ENCODE peak calls at places on chromosomes 11 and 22, in seven cellular contexts. Y, E, Q, L, G, D and S are unnamed samples. For H3K4me1, the result is how much of the 10 kb centered on the place peaks cover.

GRCh38 chr11:64571410-64572091 is 19.5 kb upstream of the SLC22A12 start:
- DNase-seq in Y (no peak), E (peak), Q (no peak), L (peak), G (no peak), D (no peak), S (no peak)

GRCh38 chr11:132064987-132065620 is 694.7 kb downstream of the NTM start:
- DNase-seq in Y (no peak), E (no peak), Q (no peak), L (no peak), G (no peak), D (no peak), S (no peak)

GRCh38 chr11:67497656-67498291 is 7.4 kb downstream of the PITPNM1 start:
- DNase-seq in Y (no peak), E (no peak), Q (no peak), L (no peak), G (no peak), D (no peak), S (no peak)

GRCh38 chr11:2661173-2662023 is 38.4 kb downstream of the KCNQ1OT1 start:
- DNase-seq in Y (no peak), E (no peak), Q (no peak), L (no peak), G (no peak), D (no peak), S (no peak)

GRCh38 chr22:37196539-37197450 is 8.7 kb upstream of the C1QTNF6 start:
- DNase-seq in Y (peak), E (peak), Q (peak), L (no peak), G (no peak), D (peak), S (peak)

GRCh38 chr22:36741968-36742367 is 34.0 kb downstream of the IFT27 start:
- DNase-seq in Y (no peak), E (peak), Q (peak), L (peak), G (no peak), D (peak), S (no peak)

GRCh38 chr11:126561327-126561893 is 205.9 kb downstream of the ST3GAL4 start:
- DNase-seq in Y (no peak), E (no peak), Q (no peak), L (peak), G (no peak), D (no peak), S (peak)

GRCh38 chr11:12810497-12810896 is 136.3 kb downstream of the TEAD1 start:
- DNase-seq in Y (no peak), E (no peak), Q (no peak), L (peak), G (no peak), D (no peak), S (no peak)

GRCh38 chr11:73249304-73249703 is 22.8 kb upstream of the P2RY6 start:
- DNase-seq in Y (peak), E (peak), Q (peak), L (peak), G (no peak), D (no peak), S (no peak)

GRCh38 chr22:40485813-40486610 is 115.6 kb downstream of the SGSM3 start:
- DNase-seq in Y (no peak), E (no peak), Q (no peak), L (no peak), G (no peak), D (peak), S (no peak)

GRCh38 chr11:7467652-7468051 is 17.7 kb upstream of the OLFML1 start:
- DNase-seq in Y (no peak), E (no peak), Q (no peak), L (no peak), G (no peak), D (no peak), S (no peak)

GRCh38 chr11:93484716-93485115 is 58.5 kb downstream of the SMCO4 start:
- DNase-seq in Y (no peak), E (no peak), Q (no peak), L (no peak), G (no peak), D (no peak), S (no peak)

GRCh38 chr11:86370922-86371614 is 3.6 kb upstream of the CCDC81 start:
- DNase-seq in Y (no peak), E (no peak), Q (no peak), L (no peak), G (no peak), D (no peak), S (no peak)

GRCh38 chr22:20606041-20606783 is 98.8 kb downstream of the MED15 start:
- DNase-seq in Y (peak), E (peak), Q (no peak), L (peak), G (peak), D (peak), S (peak)

GRCh38 chr11:11025087-11025486 is 167.2 kb upstream of the ZBED5 start:
- DNase-seq in Y (no peak), E (no peak), Q (no peak), L (no peak), G (no peak), D (no peak), S (no peak)

GRCh38 chr11:38582151-38582550 is 1984.1 kb upstream of the RAG2 start:
- DNase-seq in Y (no peak), E (no peak), Q (no peak), L (no peak), G (no peak), D (no peak), S (no peak)

GRCh38 chr11:35618497-35619029 is 303 bp downstream of the FJX1 start:
- DNase-seq in Y (no peak), E (peak), Q (peak), L (peak), G (no peak), D (peak), S (peak)

GRCh38 chr11:44648109-44648508 is 78.7 kb upstream of the TSPAN18 start:
- DNase-seq in Y (no peak), E (no peak), Q (no peak), L (no peak), G (no peak), D (no peak), S (no peak)

GRCh38 chr22:40679964-40680818 is 907 bp downstream of the MCHR1 start:
- DNase-seq in Y (no peak), E (no peak), Q (no peak), L (peak), G (no peak), D (no peak), S (no peak)

GRCh38 chr11:58905716-58906547 is 33.4 kb upstream of the GLYATL1 start:
- DNase-seq in Y (no peak), E (no peak), Q (no peak), L (peak), G (no peak), D (peak), S (peak)

GRCh38 chr11:110000858-110001257 is 92.3 kb upstream of the ZC3H12C start:
- DNase-seq in Y (no peak), E (no peak), Q (no peak), L (no peak), G (no peak), D (no peak), S (no peak)

GRCh38 chr11:102761646-102762238 is 18.7 kb downstream of the MMP10 start:
- DNase-seq in Y (no peak), E (no peak), Q (no peak), L (no peak), G (no peak), D (no peak), S (no peak)

GRCh38 chr11:14537134-14537599 is 17.0 kb upstream of the PSMA1 start:
- DNase-seq in Y (no peak), E (no peak), Q (no peak), L (peak), G (peak), D (no peak), S (peak)

GRCh38 chr11:133082453-133082781 is 449.9 kb downstream of the OPCML start:
- DNase-seq in Y (no peak), E (no peak), Q (peak), L (no peak), G (no peak), D (peak), S (peak)

GRCh38 chr11:61104963-61105362 is 2.7 kb downstream of the CD5 start:
- DNase-seq in Y (no peak), E (peak), Q (peak), L (no peak), G (no peak), D (no peak), S (no peak)

GRCh38 chr22:40920526-40920925 is 30.7 kb upstream of the RBX1 start:
- DNase-seq in Y (no peak), E (no peak), Q (no peak), L (no peak), G (no peak), D (no peak), S (no peak)

GRCh38 chr11:123194308-123195181 is 503 bp downstream of the CLMP start:
- DNase-seq in Y (peak), E (peak), Q (peak), L (peak), G (no peak), D (no peak), S (no peak)

GRCh38 chr11:35970445-35970844 is 26.6 kb downstream of the LDLRAD3 start:
- DNase-seq in Y (no peak), E (no peak), Q (no peak), L (no peak), G (no peak), D (no peak), S (no peak)

GRCh38 chr22:31680764-31681624 is 19.0 kb upstream of the PISD start:
- DNase-seq in Y (no peak), E (no peak), Q (peak), L (no peak), G (no peak), D (no peak), S (no peak)

DNA sequence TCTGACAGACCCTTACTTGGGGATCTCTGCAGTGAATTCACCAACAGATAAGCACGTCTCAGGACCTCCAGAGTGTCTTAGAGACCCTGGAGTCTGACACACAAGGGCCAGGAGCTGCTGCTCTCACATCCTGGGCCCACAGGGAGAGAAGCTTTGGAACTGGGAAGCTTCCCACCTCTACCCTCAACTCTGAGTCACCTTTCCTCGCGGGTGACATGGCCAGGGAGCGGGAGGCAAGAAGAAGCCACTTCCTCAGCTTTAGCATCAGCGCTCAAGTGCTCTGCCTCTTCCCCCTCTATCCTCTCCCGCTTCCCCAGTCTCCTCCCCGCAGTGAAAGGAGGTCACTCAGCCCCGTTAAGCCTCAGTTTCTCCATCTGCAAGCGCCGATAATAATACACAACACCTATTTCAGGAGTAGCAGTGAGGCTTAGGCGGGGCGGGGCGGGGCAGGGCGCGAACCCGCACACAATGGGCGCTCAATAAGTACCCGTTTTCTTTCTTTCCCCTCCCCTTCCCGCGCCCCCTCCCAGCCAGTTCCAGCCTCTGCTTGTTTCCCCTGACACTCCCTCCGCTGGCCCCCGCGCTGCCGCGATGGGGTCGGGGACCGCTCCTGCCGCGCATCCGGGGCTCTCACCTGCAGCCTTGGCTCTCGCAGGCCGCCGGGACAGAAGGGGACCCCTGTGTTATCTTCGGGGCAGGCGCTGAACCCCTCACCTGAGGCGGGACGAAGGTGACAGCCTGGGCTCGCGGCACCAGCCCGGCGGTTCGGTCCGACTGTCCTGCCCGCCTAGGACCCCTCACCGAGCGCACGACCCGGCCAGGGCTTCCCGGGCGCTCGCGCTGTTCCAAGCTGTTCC is 937 bp downstream of the GDPD5 start:
- DNase-seq in Y (no peak), E (no peak), Q (no peak), L (peak), G (peak), D (no peak), S (peak)
- H3K4me1 ChIP-seq in Y (under half), E (under half), Q (under half), L (under half), G (under half), D (under half), S (under half)

GRCh38 chr11:104122008-104122635 is 41.8 kb downstream of the PDGFD start:
- DNase-seq in Y (no peak), E (no peak), Q (no peak), L (no peak), G (no peak), D (no peak), S (peak)

GRCh38 chr11:104126464-104126863 is 37.5 kb downstream of the PDGFD start:
- DNase-seq in Y (no peak), E (no peak), Q (no peak), L (no peak), G (no peak), D (no peak), S (no peak)

GRCh38 chr11:104129138-104129537 is 34.8 kb downstream of the PDGFD start:
- DNase-seq in Y (no peak), E (no peak), Q (no peak), L (no peak), G (no peak), D (no peak), S (no peak)

GRCh38 chr11:104127828-104128227 is 36.1 kb downstream of the PDGFD start:
- DNase-seq in Y (no peak), E (no peak), Q (no peak), L (no peak), G (no peak), D (no peak), S (no peak)

GRCh38 chr11:104124979-104125378 is 39.0 kb downstream of the PDGFD start:
- DNase-seq in Y (no peak), E (no peak), Q (no peak), L (no peak), G (no peak), D (no peak), S (no peak)
- H3K27ac ChIP-seq in Y (no peak), E (no peak), Q (no peak), L (no peak), G (no peak), D (no peak), S (no peak)

GRCh38 chr22:45320326-45320976 is 10.7 kb downstream of the FAM118A start:
- DNase-seq in Y (no peak), E (no peak), Q (no peak), L (no peak), G (no peak), D (no peak), S (no peak)

GRCh38 chr22:45317551-45318167 is 7.9 kb downstream of the FAM118A start:
- DNase-seq in Y (peak), E (no peak), Q (peak), L (peak), G (no peak), D (peak), S (no peak)

GRCh38 chr22:45318168-45318557 is 8.4 kb downstream of the FAM118A start:
- DNase-seq in Y (peak), E (peak), Q (peak), L (no peak), G (peak), D (peak), S (peak)

GRCh38 chr22:45318558-45319318 is 9.0 kb downstream of the FAM118A start:
- DNase-seq in Y (no peak), E (no peak), Q (no peak), L (no peak), G (peak), D (no peak), S (no peak)

DNA sequence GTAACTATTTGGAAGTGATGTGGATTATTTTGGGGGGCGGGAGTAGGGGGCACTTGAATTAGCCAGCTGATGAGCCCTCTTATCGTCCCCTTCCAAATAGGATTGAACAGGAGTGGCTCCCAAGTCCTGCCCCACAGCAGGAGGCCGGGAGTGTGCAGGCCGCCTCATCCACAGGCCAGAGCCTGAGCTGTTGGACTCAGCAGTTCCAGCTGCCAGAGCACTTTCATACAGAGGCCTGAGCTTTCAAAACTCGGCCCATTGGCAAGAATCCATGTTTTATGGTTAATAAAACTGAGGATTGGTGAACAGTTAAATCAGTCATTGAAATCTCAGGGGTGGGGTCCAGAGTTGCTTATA is 9.6 kb downstream of the FAM118A start:
- DNase-seq in Y (no peak), E (no peak), Q (peak), L (no peak), G (no peak), D (no peak), S (no peak)
- H3K4me1 ChIP-seq in Y (under half), E (under half), Q (under half), L (under half), G (half or more), D (under half), S (under half)

GRCh38 chr11:47390084-47390760 is 11.9 kb upstream of the SPI1 start:
- DNase-seq in Y (no peak), E (no peak), Q (no peak), L (no peak), G (no peak), D (no peak), S (no peak)
- H3K27ac ChIP-seq in Y (peak), E (peak), Q (peak), L (no peak), G (no peak), D (peak), S (peak)

GRCh38 chr22:38755155-38755910 is 465 bp downstream of the SUN2 start:
- DNase-seq in Y (peak), E (peak), Q (peak), L (peak), G (no peak), D (peak), S (peak)

GRCh38 chr22:38754247-38755154 is 1.3 kb downstream of the SUN2 start:
- DNase-seq in Y (peak), E (no peak), Q (peak), L (peak), G (no peak), D (peak), S (peak)

GRCh38 chr22:38756631-38757463 is 1.0 kb upstream of the SUN2 start:
- DNase-seq in Y (peak), E (peak), Q (no peak), L (no peak), G (no peak), D (no peak), S (peak)

GRCh38 chr22:38757464-38757757 is 1.6 kb upstream of the SUN2 start:
- DNase-seq in Y (no peak), E (no peak), Q (no peak), L (no peak), G (no peak), D (no peak), S (no peak)

GRCh38 chr22:38755911-38756532 is at the start of gene SUN2:
- DNase-seq in Y (peak), E (peak), Q (peak), L (peak), G (peak), D (peak), S (peak)
- H3K4me1 ChIP-seq in Y (under half), E (under half), Q (under half), L (under half), G (half or more), D (under half), S (under half)

GRCh38 chr11:128547946-128548654 is 39.3 kb downstream of the ETS1 start:
- DNase-seq in Y (no peak), E (no peak), Q (no peak), L (no peak), G (no peak), D (no peak), S (no peak)
- H3K27ac ChIP-seq in Y (peak), E (peak), Q (peak), L (no peak), G (no peak), D (peak), S (peak)